ENCODE peak calls at places on chromosome 19, in ten cellular contexts. One of them, this sample, is unnamed.

GRCh38 chr19:6414033-6414643 is 10.5 kb downstream of the KHSRP start:
- DNase-seq in GM23338: peak; percentile 73
- DNase-seq in left cardiac atrium: no peak
- DNase-seq in NCI-H2171: no peak
- DNase-seq in A172: no peak
- DNase-seq in brain microvascular endothelial cell: no peak
- DNase-seq in SJCRH30: no peak
- DNase-seq in retina: no peak
- DNase-seq in hippocampal formation: no peak
- DNase-seq in SHP77 treated with DMSO at 0.1 percent for 48 hours: no peak
- DNase-seq in this sample: no peak

GRCh38 chr19:41531438-41532311 is 44.3 kb upstream of the CEACAM21 start:
- DNase-seq in GM23338: no peak
- DNase-seq in left cardiac atrium: peak; percentile 87
- DNase-seq in NCI-H2171: no peak
- DNase-seq in A172: peak; percentile 61
- DNase-seq in brain microvascular endothelial cell: peak; percentile 44
- DNase-seq in SJCRH30: peak; percentile 57
- DNase-seq in retina: no peak
- DNase-seq in hippocampal formation: no peak
- DNase-seq in SHP77 treated with DMSO at 0.1 percent for 48 hours: no peak
- DNase-seq in this sample: peak; percentile 87

GRCh38 chr19:40035996-40036395 is 20.0 kb downstream of the ZNF780B start:
- DNase-seq in GM23338: peak; percentile 4
- DNase-seq in left cardiac atrium: no peak
- DNase-seq in NCI-H2171: no peak
- DNase-seq in A172: peak; percentile 36
- DNase-seq in brain microvascular endothelial cell: no peak
- DNase-seq in SJCRH30: no peak
- DNase-seq in retina: no peak
- DNase-seq in hippocampal formation: no peak
- DNase-seq in SHP77 treated with DMSO at 0.1 percent for 48 hours: no peak
- DNase-seq in this sample: no peak

GRCh38 chr19:18989316-18989715 is 44.0 kb downstream of the SUGP2 start:
- DNase-seq in GM23338: no peak
- DNase-seq in left cardiac atrium: no peak
- DNase-seq in NCI-H2171: no peak
- DNase-seq in A172: no peak
- DNase-seq in brain microvascular endothelial cell: no peak
- DNase-seq in SJCRH30: no peak
- DNase-seq in retina: no peak
- DNase-seq in hippocampal formation: no peak
- DNase-seq in SHP77 treated with DMSO at 0.1 percent for 48 hours: no peak
- DNase-seq in this sample: no peak

GRCh38 chr19:8988204-8988603 is 22.0 kb downstream of the MUC16 start:
- DNase-seq in GM23338: peak; percentile 78
- DNase-seq in left cardiac atrium: no peak
- DNase-seq in NCI-H2171: no peak
- DNase-seq in A172: no peak
- DNase-seq in brain microvascular endothelial cell: no peak
- DNase-seq in SJCRH30: peak; percentile 32
- DNase-seq in retina: no peak
- DNase-seq in hippocampal formation: no peak
- DNase-seq in SHP77 treated with DMSO at 0.1 percent for 48 hours: no peak
- DNase-seq in this sample: no peak

GRCh38 chr19:35053667-35054293 is 12.3 kb downstream of the HPN start:
- DNase-seq in GM23338: no peak
- DNase-seq in left cardiac atrium: no peak
- DNase-seq in NCI-H2171: no peak
- DNase-seq in A172: no peak
- DNase-seq in brain microvascular endothelial cell: no peak
- DNase-seq in SJCRH30: no peak
- DNase-seq in retina: no peak
- DNase-seq in hippocampal formation: no peak
- DNase-seq in SHP77 treated with DMSO at 0.1 percent for 48 hours: no peak
- DNase-seq in this sample: no peak

GRCh38 chr19:42048992-42049391 is 21.0 kb downstream of the GRIK5 start:
- DNase-seq in GM23338: no peak
- DNase-seq in left cardiac atrium: no peak
- DNase-seq in NCI-H2171: no peak
- DNase-seq in A172: peak; percentile 61
- DNase-seq in brain microvascular endothelial cell: no peak
- DNase-seq in SJCRH30: no peak
- DNase-seq in retina: no peak
- DNase-seq in hippocampal formation: no peak
- DNase-seq in SHP77 treated with DMSO at 0.1 percent for 48 hours: no peak
- DNase-seq in this sample: no peak

GRCh38 chr19:49213791-49214190 is 56.2 kb downstream of the TRPM4 start:
- DNase-seq in GM23338: peak; percentile 80
- DNase-seq in left cardiac atrium: no peak
- DNase-seq in NCI-H2171: no peak
- DNase-seq in A172: no peak
- DNase-seq in brain microvascular endothelial cell: no peak
- DNase-seq in SJCRH30: no peak
- DNase-seq in retina: no peak
- DNase-seq in hippocampal formation: no peak
- DNase-seq in SHP77 treated with DMSO at 0.1 percent for 48 hours: no peak
- DNase-seq in this sample: no peak

GRCh38 chr19:38718747-38719543 is 25.3 kb downstream of the CAPN12 start:
- DNase-seq in GM23338: peak; percentile 74
- DNase-seq in left cardiac atrium: peak; percentile 68
- DNase-seq in NCI-H2171: no peak
- DNase-seq in A172: peak; percentile 94
- DNase-seq in brain microvascular endothelial cell: peak; percentile 28
- DNase-seq in SJCRH30: peak; percentile 39
- DNase-seq in retina: no peak
- DNase-seq in hippocampal formation: peak; percentile 72
- DNase-seq in SHP77 treated with DMSO at 0.1 percent for 48 hours: no peak
- DNase-seq in this sample: no peak

GRCh38 chr19:6639439-6639838 is 30.5 kb downstream of the TNFSF14 start:
- DNase-seq in GM23338: no peak
- DNase-seq in left cardiac atrium: no peak
- DNase-seq in NCI-H2171: no peak
- DNase-seq in A172: peak; percentile 78
- DNase-seq in brain microvascular endothelial cell: peak; percentile 5
- DNase-seq in SJCRH30: no peak
- DNase-seq in retina: no peak
- DNase-seq in hippocampal formation: no peak
- DNase-seq in SHP77 treated with DMSO at 0.1 percent for 48 hours: no peak
- DNase-seq in this sample: no peak

GRCh38 chr19:21786931-21787330 is 19.6 kb upstream of the ZNF100 start:
- DNase-seq in GM23338: no peak
- DNase-seq in left cardiac atrium: no peak
- DNase-seq in NCI-H2171: no peak
- DNase-seq in A172: no peak
- DNase-seq in brain microvascular endothelial cell: no peak
- DNase-seq in SJCRH30: no peak
- DNase-seq in retina: no peak
- DNase-seq in hippocampal formation: no peak
- DNase-seq in SHP77 treated with DMSO at 0.1 percent for 48 hours: no peak
- DNase-seq in this sample: no peak

GRCh38 chr19:1027953-1028902 is 1.8 kb downstream of the CNN2 start:
- DNase-seq in GM23338: peak; percentile 92
- DNase-seq in left cardiac atrium: peak; percentile 77
- DNase-seq in NCI-H2171: no peak
- DNase-seq in A172: peak; percentile 88
- DNase-seq in brain microvascular endothelial cell: peak; percentile 89
- DNase-seq in SJCRH30: peak; percentile 96
- DNase-seq in retina: peak; percentile 77
- DNase-seq in hippocampal formation: no peak
- DNase-seq in SHP77 treated with DMSO at 0.1 percent for 48 hours: peak; percentile 26
- DNase-seq in this sample: peak; percentile 53

GRCh38 chr19:48183356-48183755 is 12.9 kb downstream of the ZSWIM9 start:
- DNase-seq in GM23338: no peak
- DNase-seq in left cardiac atrium: no peak
- DNase-seq in NCI-H2171: no peak
- DNase-seq in A172: no peak
- DNase-seq in brain microvascular endothelial cell: no peak
- DNase-seq in SJCRH30: no peak
- DNase-seq in retina: no peak
- DNase-seq in hippocampal formation: no peak
- DNase-seq in SHP77 treated with DMSO at 0.1 percent for 48 hours: no peak
- DNase-seq in this sample: no peak

GRCh38 chr19:20662421-20663105 is 1.2 kb upstream of the ZNF626 start:
- DNase-seq in GM23338: no peak
- DNase-seq in left cardiac atrium: no peak
- DNase-seq in NCI-H2171: no peak
- DNase-seq in A172: no peak
- DNase-seq in brain microvascular endothelial cell: no peak
- DNase-seq in SJCRH30: no peak
- DNase-seq in retina: no peak
- DNase-seq in hippocampal formation: peak; percentile 6
- DNase-seq in SHP77 treated with DMSO at 0.1 percent for 48 hours: peak; percentile 51
- DNase-seq in this sample: no peak

GRCh38 chr19:38162094-38162493 is 61.9 kb downstream of the DPF1 start:
- DNase-seq in GM23338: no peak
- DNase-seq in left cardiac atrium: no peak
- DNase-seq in NCI-H2171: no peak
- DNase-seq in A172: no peak
- DNase-seq in brain microvascular endothelial cell: no peak
- DNase-seq in SJCRH30: no peak
- DNase-seq in retina: no peak
- DNase-seq in hippocampal formation: no peak
- DNase-seq in SHP77 treated with DMSO at 0.1 percent for 48 hours: no peak
- DNase-seq in this sample: no peak

GRCh38 chr19:9309974-9310446 is 372 bp upstream of the ZNF699 start:
- DNase-seq in GM23338: peak; percentile 99
- DNase-seq in left cardiac atrium: peak; percentile 94
- DNase-seq in NCI-H2171: peak; percentile 93
- DNase-seq in A172: peak; percentile 90
- DNase-seq in brain microvascular endothelial cell: peak; percentile 90
- DNase-seq in SJCRH30: peak; percentile 96
- DNase-seq in retina: no peak
- DNase-seq in hippocampal formation: no peak
- DNase-seq in SHP77 treated with DMSO at 0.1 percent for 48 hours: peak; percentile 91
- DNase-seq in this sample: no peak

GRCh38 chr19:29528946-29529645 is 3.3 kb downstream of the VSTM2B start:
- DNase-seq in GM23338: peak; percentile 49
- DNase-seq in left cardiac atrium: no peak
- DNase-seq in NCI-H2171: peak; percentile 63
- DNase-seq in A172: no peak
- DNase-seq in brain microvascular endothelial cell: no peak
- DNase-seq in SJCRH30: no peak
- DNase-seq in retina: peak; percentile 78
- DNase-seq in hippocampal formation: no peak
- DNase-seq in SHP77 treated with DMSO at 0.1 percent for 48 hours: no peak
- DNase-seq in this sample: no peak

GRCh38 chr19:31338069-31338767 is 11.0 kb downstream of the TSHZ3 start:
- DNase-seq in GM23338: peak; percentile 89
- DNase-seq in left cardiac atrium: peak; percentile 66
- DNase-seq in NCI-H2171: no peak
- DNase-seq in A172: peak; percentile 46
- DNase-seq in brain microvascular endothelial cell: peak; percentile 66
- DNase-seq in SJCRH30: peak; percentile 97
- DNase-seq in retina: peak; percentile 81
- DNase-seq in hippocampal formation: no peak
- DNase-seq in SHP77 treated with DMSO at 0.1 percent for 48 hours: peak; percentile 29
- DNase-seq in this sample: no peak

GRCh38 chr19:52734340-52734892 is 428 bp downstream of the ZNF611 start:
- DNase-seq in GM23338: peak; percentile 39
- DNase-seq in left cardiac atrium: peak; percentile 44
- DNase-seq in NCI-H2171: peak; percentile 13
- DNase-seq in A172: no peak
- DNase-seq in brain microvascular endothelial cell: peak; percentile 32
- DNase-seq in SJCRH30: peak; percentile 38
- DNase-seq in retina: no peak
- DNase-seq in hippocampal formation: peak; percentile 16
- DNase-seq in SHP77 treated with DMSO at 0.1 percent for 48 hours: no peak
- DNase-seq in this sample: no peak

GRCh38 chr19:54168174-54168917 is 4.6 kb downstream of the TMC4 start:
- DNase-seq in GM23338: peak; percentile 97
- DNase-seq in left cardiac atrium: peak; percentile 92
- DNase-seq in NCI-H2171: peak; percentile 63
- DNase-seq in A172: peak; percentile 93
- DNase-seq in brain microvascular endothelial cell: peak; percentile 85
- DNase-seq in SJCRH30: peak; percentile 93
- DNase-seq in retina: peak; percentile 92
- DNase-seq in hippocampal formation: peak; percentile 82
- DNase-seq in SHP77 treated with DMSO at 0.1 percent for 48 hours: peak; percentile 45
- DNase-seq in this sample: peak; percentile 86

GRCh38 chr19:51548213-51548651 is 16.8 kb upstream of the SIGLEC6 start:
- DNase-seq in GM23338: no peak
- DNase-seq in left cardiac atrium: no peak
- DNase-seq in NCI-H2171: no peak
- DNase-seq in A172: no peak
- DNase-seq in brain microvascular endothelial cell: no peak
- DNase-seq in SJCRH30: no peak
- DNase-seq in retina: no peak
- DNase-seq in hippocampal formation: no peak
- DNase-seq in SHP77 treated with DMSO at 0.1 percent for 48 hours: no peak
- DNase-seq in this sample: no peak

GRCh38 chr19:2983351-2984195 is 6.2 kb downstream of the TLE6 start:
- DNase-seq in GM23338: peak; percentile 93
- DNase-seq in left cardiac atrium: peak; percentile 79
- DNase-seq in NCI-H2171: no peak
- DNase-seq in A172: peak; percentile 69
- DNase-seq in brain microvascular endothelial cell: no peak
- DNase-seq in SJCRH30: peak; percentile 95
- DNase-seq in retina: peak; percentile 92
- DNase-seq in hippocampal formation: peak; percentile 20
- DNase-seq in SHP77 treated with DMSO at 0.1 percent for 48 hours: no peak
- DNase-seq in this sample: no peak

GRCh38 chr19:50203281-50204080 is at the start of gene MYH14:
- DNase-seq in GM23338: peak; percentile 97
- DNase-seq in left cardiac atrium: peak; percentile 92
- DNase-seq in NCI-H2171: peak; percentile 97
- DNase-seq in A172: peak; percentile 62
- DNase-seq in brain microvascular endothelial cell: peak; percentile 4
- DNase-seq in SJCRH30: peak; percentile 99
- DNase-seq in retina: peak; percentile 94
- DNase-seq in hippocampal formation: peak; percentile 96
- DNase-seq in SHP77 treated with DMSO at 0.1 percent for 48 hours: peak; percentile 90
- DNase-seq in this sample: no peak

GRCh38 chr19:19445911-19446361 is 40.5 kb downstream of the GATAD2A start:
- DNase-seq in GM23338: no peak
- DNase-seq in left cardiac atrium: no peak
- DNase-seq in NCI-H2171: no peak
- DNase-seq in A172: peak; percentile 22
- DNase-seq in brain microvascular endothelial cell: no peak
- DNase-seq in SJCRH30: no peak
- DNase-seq in retina: no peak
- DNase-seq in hippocampal formation: no peak
- DNase-seq in SHP77 treated with DMSO at 0.1 percent for 48 hours: no peak
- DNase-seq in this sample: no peak

GRCh38 chr19:1445932-1446712 is 3.8 kb upstream of the APC2 start:
- DNase-seq in GM23338: peak; percentile 75
- DNase-seq in left cardiac atrium: no peak
- DNase-seq in NCI-H2171: peak; percentile 50
- DNase-seq in A172: no peak
- DNase-seq in brain microvascular endothelial cell: no peak
- DNase-seq in SJCRH30: no peak
- DNase-seq in retina: peak; percentile 90
- DNase-seq in hippocampal formation: no peak
- DNase-seq in SHP77 treated with DMSO at 0.1 percent for 48 hours: no peak
- DNase-seq in this sample: no peak

GRCh38 chr19:6769006-6769637 is 1.9 kb upstream of the SH2D3A start:
- DNase-seq in GM23338: peak; percentile 74
- DNase-seq in left cardiac atrium: no peak
- DNase-seq in NCI-H2171: no peak
- DNase-seq in A172: no peak
- DNase-seq in brain microvascular endothelial cell: no peak
- DNase-seq in SJCRH30: peak; percentile 48
- DNase-seq in retina: no peak
- DNase-seq in hippocampal formation: no peak
- DNase-seq in SHP77 treated with DMSO at 0.1 percent for 48 hours: no peak
- DNase-seq in this sample: no peak

GRCh38 chr19:18227781-18228271 is 1.6 kb upstream of the PDE4C start:
- DNase-seq in GM23338: no peak
- DNase-seq in left cardiac atrium: no peak
- DNase-seq in NCI-H2171: no peak
- DNase-seq in A172: no peak
- DNase-seq in brain microvascular endothelial cell: no peak
- DNase-seq in SJCRH30: no peak
- DNase-seq in retina: no peak
- DNase-seq in hippocampal formation: no peak
- DNase-seq in SHP77 treated with DMSO at 0.1 percent for 48 hours: no peak
- DNase-seq in this sample: no peak

GRCh38 chr19:7458675-7459074 is 30.2 kb downstream of the PEX11G start:
- DNase-seq in GM23338: no peak
- DNase-seq in left cardiac atrium: no peak
- DNase-seq in NCI-H2171: no peak
- DNase-seq in A172: no peak
- DNase-seq in brain microvascular endothelial cell: no peak
- DNase-seq in SJCRH30: no peak
- DNase-seq in retina: no peak
- DNase-seq in hippocampal formation: no peak
- DNase-seq in SHP77 treated with DMSO at 0.1 percent for 48 hours: no peak
- DNase-seq in this sample: no peak

This sample was measured in CD4-positive, alpha-beta T cell.